ENCODE peak calls at places on chromosomes 11 and 22, in six cellular contexts. N, Z, U, D, C and X are unnamed samples.

GRCh38 chr11:14908214-14908880 is 16.3 kb upstream of the CYP2R1 start:
- DNase-seq in N (no peak), Z (no peak), U (no peak), D (peak; percentile 34), C (no peak), X (peak; percentile 31)

GRCh38 chr22:26615830-26616435 is 1.9 kb downstream of the CRYBB1 start:
- DNase-seq in N (no peak), Z (no peak), U (no peak), D (no peak), C (no peak), X (no peak)

GRCh38 chr11:83722392-83722791 is 436.2 kb upstream of the CCDC90B start:
- DNase-seq in N (no peak), Z (no peak), U (peak; percentile 50), D (no peak), C (no peak), X (no peak)

GRCh38 chr11:61293869-61294716 is 1.0 kb downstream of the VWCE start:
- DNase-seq in N (peak; percentile 66), Z (peak; percentile 77), U (peak; percentile 37), D (peak; percentile 48), C (peak; percentile 38), X (no peak)

GRCh38 chr22:17922925-17923898 is 101.1 kb downstream of the MICAL3 start:
- DNase-seq in N (no peak), Z (no peak), U (no peak), D (peak; percentile 89), C (peak; percentile 55), X (no peak)

GRCh38 chr11:27471067-27471587 is 1.5 kb downstream of the LGR4 start:
- DNase-seq in N (no peak), Z (no peak), U (no peak), D (no peak), C (no peak), X (no peak)

GRCh38 chr11:114172871-114173444 is 113.4 kb downstream of the ZBTB16 start:
- DNase-seq in N (peak; percentile 85), Z (peak; percentile 58), U (no peak), D (no peak), C (no peak), X (no peak)

GRCh38 chr22:42939451-42939881 is 75.5 kb downstream of the PACSIN2 start:
- DNase-seq in N (no peak), Z (peak; percentile 62), U (no peak), D (no peak), C (no peak), X (no peak)

GRCh38 chr11:19472679-19473078 is 231.9 kb upstream of the E2F8 start:
- DNase-seq in N (no peak), Z (no peak), U (no peak), D (no peak), C (no peak), X (no peak)

GRCh38 chr11:123268118-123268517 is 73.1 kb upstream of the CLMP start:
- DNase-seq in N (no peak), Z (no peak), U (no peak), D (no peak), C (no peak), X (no peak)

GRCh38 chr11:79940165-79940564 is 499.3 kb upstream of the TENM4 start:
- DNase-seq in N (no peak), Z (no peak), U (no peak), D (peak; percentile 36), C (no peak), X (no peak)

GRCh38 chr11:33860926-33861325 is 30.9 kb downstream of the LMO2 start:
- DNase-seq in N (no peak), Z (no peak), U (no peak), D (no peak), C (no peak), X (no peak)

GRCh38 chr11:57639321-57640067 is 10.2 kb downstream of the YPEL4 start:
- DNase-seq in N (no peak), Z (no peak), U (no peak), D (peak; percentile 57), C (no peak), X (no peak)

GRCh38 chr11:789951-790350 is at the start of gene CEND1:
- DNase-seq in N (peak; percentile 30), Z (no peak), U (no peak), D (peak; percentile 54), C (no peak), X (peak; percentile 86)

GRCh38 chr22:28917747-28918543 is 34.6 kb downstream of the ZNRF3 start:
- DNase-seq in N (peak; percentile 61), Z (no peak), U (peak; percentile 57), D (peak; percentile 31), C (no peak), X (no peak)

GRCh38 chr11:15104166-15104565 is 10.6 kb upstream of the INSC start:
- DNase-seq in N (no peak), Z (no peak), U (no peak), D (peak; percentile 40), C (no peak), X (no peak)

GRCh38 chr11:117316197-117316961 is at the start of gene BACE1:
- DNase-seq in N (peak; percentile 92), Z (peak; percentile 83), U (peak; percentile 77), D (peak; percentile 80), C (peak; percentile 55), X (no peak)

GRCh38 chr11:62709262-62710000 is 2.0 kb downstream of the GNG3 start:
- DNase-seq in N (peak; percentile 99), Z (peak; percentile 99), U (peak; percentile 98), D (peak; percentile 97), C (peak; percentile 99), X (peak; percentile 99)
- TF ChIP-seq POLR2A in N (peak; percentile 63), Z (peak; percentile 68), U (no peak), D (peak; percentile 63), C (peak; percentile 89), X (no peak)

GRCh38 chr22:48370508-48371325 is 1457.0 kb downstream of the BRD1 start:
- DNase-seq in N (no peak), Z (no peak), U (no peak), D (no peak), C (no peak), X (no peak)

GRCh38 chr22:48371391-48371790 is 1456.3 kb downstream of the BRD1 start:
- DNase-seq in N (no peak), Z (no peak), U (no peak), D (no peak), C (no peak), X (no peak)

GRCh38 chr22:48367731-48368130 is 1459.9 kb downstream of the BRD1 start:
- DNase-seq in N (no peak), Z (no peak), U (no peak), D (no peak), C (no peak), X (no peak)

GRCh38 chr22:48368975-48369525 is 1458.6 kb downstream of the BRD1 start:
- DNase-seq in N (no peak), Z (no peak), U (no peak), D (no peak), C (no peak), X (no peak)

DNA sequence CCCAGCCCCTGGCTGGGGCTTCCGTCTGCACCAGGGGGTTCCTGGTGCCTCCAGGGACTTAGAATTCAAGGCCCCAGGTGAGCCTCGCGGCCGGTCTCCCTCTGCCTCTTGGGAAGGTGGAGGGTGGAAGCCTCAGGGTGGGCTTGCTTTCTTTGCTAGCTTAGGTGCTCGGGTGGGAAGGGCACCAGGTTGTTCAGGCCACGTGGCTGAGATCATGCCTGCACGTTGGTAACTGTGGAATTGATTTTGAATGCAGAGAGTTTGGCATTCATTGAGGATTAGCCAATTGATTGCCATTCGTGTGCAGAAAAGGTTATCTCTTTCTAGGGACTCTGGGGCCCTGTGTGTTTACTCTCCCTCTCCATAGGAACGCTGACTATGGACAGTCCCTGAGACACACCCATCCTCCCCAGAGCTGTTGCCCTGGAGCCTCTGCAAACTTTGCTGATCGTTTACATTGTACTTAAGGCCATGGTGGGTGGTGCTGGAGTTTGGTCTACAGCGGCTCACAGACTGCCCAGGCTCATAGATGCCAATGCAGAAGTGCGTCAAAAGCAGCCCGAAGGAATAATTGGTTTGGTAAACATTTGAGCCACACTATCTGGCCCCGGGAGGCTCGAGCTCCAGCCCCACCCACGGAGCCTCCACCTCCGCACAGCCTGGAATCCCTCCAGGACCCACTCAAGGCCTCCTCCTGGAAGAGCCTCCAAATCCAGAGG is 1457.7 kb downstream of the BRD1 start:
- DNase-seq in N (no peak), Z (no peak), U (peak; percentile 21), D (no peak), C (no peak), X (no peak)
- H3K9me3 ChIP-seq in N (no peaks in the 10 kb centered on the region), Z (no peaks in the 10 kb centered on the region), U (no peaks in the 10 kb centered on the region), D (peaks cover 45% of the 10 kb centered on the region), C (no peaks in the 10 kb centered on the region), X (no peaks in the 10 kb centered on the region)

GRCh38 chr22:50522806-50523438 is 2.5 kb downstream of the SCO2 start:
- DNase-seq in N (no peak), Z (no peak), U (no peak), D (no peak), C (no peak), X (no peak)

GRCh38 chr22:50523458-50523805 is 2.0 kb downstream of the SCO2 start:
- DNase-seq in N (no peak), Z (no peak), U (no peak), D (no peak), C (no peak), X (no peak)

GRCh38 chr22:50524664-50525103 is 714 bp downstream of the SCO2 start:
- DNase-seq in N (peak; percentile 53), Z (peak; percentile 85), U (no peak), D (no peak), C (no peak), X (no peak)

GRCh38 chr22:50525104-50525958 is at the start of gene SCO2:
- DNase-seq in N (peak; percentile 99), Z (peak; percentile 97), U (peak; percentile 98), D (peak; percentile 97), C (peak; percentile 94), X (peak; percentile 96)

GRCh38 chr22:50523806-50524663 is 1.4 kb downstream of the SCO2 start:
- DNase-seq in N (peak; percentile 32), Z (no peak), U (no peak), D (no peak), C (no peak), X (no peak)
- H3K4me3 ChIP-seq in N (peak overlapping the region; percentile 73), Z (peak overlapping the region; percentile 91), U (peak overlapping the region; percentile 63), D (peak overlapping the region; percentile 84), C (peak overlapping the region; percentile 52), X (peak overlapping the region; percentile 94)

DNA sequence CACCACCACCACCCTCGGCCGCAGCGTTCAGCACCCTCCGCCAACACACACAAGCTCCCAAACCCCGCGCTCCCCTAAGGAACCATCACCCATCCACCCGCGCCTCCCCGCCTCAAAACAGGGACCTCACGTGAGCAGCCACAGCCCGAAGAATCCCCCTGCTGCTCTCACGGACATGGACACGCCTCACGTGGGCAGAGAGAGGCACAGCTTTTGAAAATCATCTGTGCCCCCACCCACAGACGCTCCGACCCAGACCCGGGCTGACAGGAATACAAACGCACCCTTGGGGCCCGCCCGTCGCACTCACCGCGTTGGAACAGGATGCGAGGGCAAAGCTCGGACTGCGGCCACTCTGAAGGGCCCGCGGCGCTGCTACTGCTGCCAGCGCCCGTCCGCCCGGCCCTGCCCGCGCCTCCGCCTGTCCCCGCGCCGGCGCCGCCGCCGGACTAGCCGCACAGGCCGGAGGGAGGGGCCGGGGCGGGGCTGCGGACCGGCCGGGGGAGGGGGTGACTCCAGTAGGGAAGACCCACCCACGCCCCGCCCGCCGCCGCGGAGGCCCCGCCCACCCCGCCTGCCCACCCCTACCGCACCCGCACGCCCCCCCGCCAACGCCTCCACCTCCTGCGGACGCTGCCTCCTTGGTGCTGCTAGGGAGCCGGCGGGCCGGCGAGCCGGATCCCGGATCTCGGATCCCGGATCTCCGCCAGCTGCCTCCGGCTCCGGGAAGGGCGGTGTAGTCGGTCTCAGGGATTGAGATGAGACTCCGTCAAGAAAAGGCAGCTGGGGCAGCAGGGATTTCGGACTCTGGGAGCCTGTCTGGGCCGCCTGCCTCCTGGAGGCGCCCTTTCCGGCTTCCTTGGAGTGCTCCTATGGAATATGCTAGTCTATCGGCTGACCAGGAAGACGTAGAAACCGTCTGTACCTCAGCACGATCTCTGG is at the start of gene TRIM3:
- DNase-seq in N (peak; percentile 96), Z (peak; percentile 94), U (peak; percentile 95), D (peak; percentile 80), C (peak; percentile 92), X (peak; percentile 96)
- TF ChIP-seq POLR2A in N (peak; percentile 87), Z (peak; percentile 41), U (no peak), D (peak; percentile 81), C (peak; percentile 48), X (peak; percentile 90)